ENCODE peak calls at places on chromosomes 16 and 17, in seven cellular contexts. P is HepG2, K is A549, M is GM23338, H is HCT116, V is K562, U is Panc1. Y is an unnamed sample.

GRCh38 chr17:51601622-51602261 is 341.4 kb downstream of the UTP18 start:
- DNase-seq in V (no peak), K (no peak), U (no peak), M (no peak), P (no peak), H (no peak), Y (peak)

GRCh38 chr16:15770107-15770506 is 86.7 kb downstream of the MYH11 start:
- DNase-seq in U (no peak), K (no peak), M (no peak), H (no peak), P (no peak), V (no peak), Y (no peak)

GRCh38 chr17:77449908-77450741 is 309.4 kb downstream of the SEC14L1 start:
- DNase-seq in U (no peak), K (no peak), H (no peak), V (peak), P (peak), M (peak), Y (no peak)

GRCh38 chr17:48644910-48645557 is 18.9 kb upstream of the HOXB9 start:
- DNase-seq in U (no peak), V (no peak), M (peak), K (no peak), H (no peak), P (no peak), Y (no peak)

GRCh38 chr16:57539072-57539796 is 2.9 kb upstream of the CCDC102A start:
- DNase-seq in V (no peak), P (no peak), U (no peak), M (no peak), H (no peak), K (no peak), Y (peak)

GRCh38 chr16:57632568-57632967 is 4.1 kb downstream of the ADGRG1 start:
- DNase-seq in K (no peak), V (no peak), P (no peak), U (no peak), M (no peak), H (no peak), Y (no peak)

GRCh38 chr16:84138824-84139627 is 6.0 kb downstream of the HSDL1 start:
- DNase-seq in H (peak), P (peak), V (peak), K (no peak), U (no peak), M (peak), Y (no peak)

GRCh38 chr16:89050868-89051311 is 42.8 kb upstream of the ACSF3 start:
- DNase-seq in P (no peak), U (no peak), H (no peak), K (no peak), M (no peak), V (no peak), Y (no peak)

GRCh38 chr16:55330726-55331647 is 7.0 kb downstream of the IRX6 start:
- DNase-seq in K (no peak), P (no peak), U (no peak), V (no peak), H (no peak), M (peak), Y (no peak)

GRCh38 chr16:84905965-84906460 is 86.2 kb downstream of the CRISPLD2 start:
- DNase-seq in P (no peak), M (no peak), H (no peak), U (no peak), K (no peak), V (no peak), Y (no peak)

GRCh38 chr17:6666077-6666521 is 14.5 kb downstream of the C17orf100 start:
- DNase-seq in P (peak), U (no peak), H (peak), K (peak), V (peak), M (peak), Y (peak)

GRCh38 chr17:51997723-51998122 is 160.8 kb downstream of the CA10 start:
- DNase-seq in K (no peak), P (peak), V (no peak), H (no peak), M (no peak), U (no peak), Y (no peak)

GRCh38 chr16:85441189-85441889 is 171.8 kb upstream of the GSE1 start:
- DNase-seq in K (peak), M (peak), U (no peak), H (peak), P (peak), V (peak), Y (peak)

GRCh38 chr16:2838928-2839327 is 8.8 kb downstream of the ZG16B start:
- DNase-seq in V (peak), H (no peak), U (no peak), M (peak), P (peak), K (peak), Y (peak)

GRCh38 chr17:77394540-77395295 is 253.9 kb downstream of the SEC14L1 start:
- DNase-seq in M (peak), H (peak), V (no peak), P (peak), U (no peak), K (no peak), Y (no peak)

GRCh38 chr17:40062347-40063033 is at the start of gene THRA:
- DNase-seq in U (no peak), V (peak), M (peak), P (no peak), H (no peak), K (no peak), Y (no peak)

GRCh38 chr17:83081561-83082201 is 2.3 kb downstream of the METRNL start:
- DNase-seq in H (no peak), M (no peak), U (no peak), K (no peak), P (no peak), V (no peak), Y (no peak)

GRCh38 chr16:78045865-78046581 is 23.7 kb downstream of the CLEC3A start:
- DNase-seq in K (peak), M (peak), H (no peak), V (peak), U (no peak), P (peak), Y (no peak)

GRCh38 chr17:73360961-73361761 is 49.4 kb upstream of the CDC42EP4 start:
- DNase-seq in V (no peak), H (no peak), U (no peak), K (no peak), P (no peak), M (peak), Y (no peak)

GRCh38 chr16:46620265-46621005 is 744 bp downstream of the SHCBP1 start:
- DNase-seq in V (peak), M (no peak), H (no peak), P (no peak), U (no peak), K (peak), Y (peak)

GRCh38 chr16:53434436-53435065 is at the start of gene RBL2:
- DNase-seq in H (no peak), U (no peak), P (peak), K (peak), M (peak), V (peak), Y (peak)

GRCh38 chr16:84717484-84717883 is 17.7 kb downstream of the USP10 start:
- DNase-seq in M (no peak), U (no peak), K (no peak), V (no peak), H (no peak), P (no peak), Y (no peak)

DNA sequence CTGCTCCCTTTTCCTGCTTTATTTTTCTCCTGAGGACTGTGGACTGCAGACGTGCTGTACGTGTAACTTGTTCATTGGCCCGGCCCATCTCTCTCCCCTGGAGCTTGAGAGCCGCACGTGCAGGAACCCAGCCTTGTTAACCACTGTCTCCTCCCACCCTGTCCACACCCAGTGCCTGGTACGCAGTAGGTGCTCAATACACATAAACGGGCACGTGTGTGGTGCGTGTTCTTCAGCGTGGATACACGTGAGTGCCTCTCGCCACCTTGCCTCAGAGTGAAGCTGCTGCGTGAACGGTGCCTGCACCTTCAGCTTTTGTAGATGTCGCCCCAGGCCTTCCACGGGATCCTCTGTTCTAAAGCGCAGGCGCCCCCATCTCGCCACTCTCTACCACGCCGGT is 96.3 kb upstream of the CHMP6 start:
- DNase-seq in V (no peak), H (no peak), M (no peak), K (no peak), P (no peak), U (no peak), Y (no peak)
- H3K27ac ChIP-seq in V (no peak), H (no peak), M (no peak), K (no peak), P (no peak), U (no peak), Y (no peak)

GRCh38 chr16:58656872-58657271 is 27.2 kb upstream of the CNOT1 start:
- DNase-seq in K (no peak), U (no peak), V (no peak), H (no peak), P (no peak), M (no peak), Y (no peak)

GRCh38 chr16:58654456-58655214 is 25.0 kb upstream of the CNOT1 start:
- DNase-seq in U (no peak), H (no peak), V (no peak), M (no peak), P (peak), K (no peak), Y (no peak)

GRCh38 chr16:58655215-58655596 is 25.6 kb upstream of the CNOT1 start:
- DNase-seq in K (no peak), V (no peak), M (no peak), P (peak), U (no peak), H (no peak), Y (no peak)

GRCh38 chr16:58661199-58661830 is 23.3 kb downstream of the SLC38A7 start:
- DNase-seq in H (peak), M (peak), U (peak), K (peak), V (peak), P (peak), Y (peak)

GRCh38 chr16:58658796-58659211 is 25.8 kb downstream of the SLC38A7 start:
- DNase-seq in M (no peak), U (no peak), H (no peak), K (no peak), P (no peak), V (peak), Y (peak)
- TF ChIP-seq REST in M (no peak), U (no peak), H (no peak), K (no peak), P (no peak), V (no peak), Y (no peak)

GRCh38 chr17:44889003-44889402 is 10.2 kb downstream of the EFTUD2 start:
- DNase-seq in K (no peak), M (no peak), V (no peak), H (no peak), U (no peak), P (peak), Y (no peak)

GRCh38 chr17:44887971-44888955 is 11.0 kb downstream of the EFTUD2 start:
- DNase-seq in U (no peak), V (no peak), M (no peak), K (no peak), P (no peak), H (no peak), Y (peak)

GRCh38 chr17:44894642-44895041 is 4.6 kb downstream of the EFTUD2 start:
- DNase-seq in K (no peak), P (no peak), U (no peak), H (no peak), M (no peak), V (no peak), Y (no peak)

GRCh38 chr17:44887016-44887415 is 12.2 kb downstream of the EFTUD2 start:
- DNase-seq in K (no peak), P (no peak), H (no peak), U (no peak), V (no peak), M (no peak), Y (no peak)

DNA sequence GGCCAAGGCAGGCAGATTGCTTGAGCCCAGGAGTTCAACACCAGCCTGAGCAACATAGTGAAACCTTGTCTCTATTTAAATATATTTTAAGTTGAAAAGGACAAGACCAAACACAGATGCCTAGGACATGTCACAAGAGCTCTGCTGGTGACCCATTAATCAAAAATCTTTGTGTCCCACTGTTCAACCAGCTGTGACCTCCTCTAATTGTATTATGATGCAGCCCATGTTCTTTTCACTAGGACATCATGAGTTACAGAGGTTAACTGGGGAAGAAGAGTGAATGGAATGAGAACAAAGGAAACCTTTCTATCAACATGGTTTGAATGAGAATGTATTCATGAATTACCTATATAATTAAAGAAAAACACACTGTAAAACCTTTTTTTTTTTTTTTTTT is 7.0 kb downstream of the EFTUD2 start:
- DNase-seq in V (no peak), H (no peak), M (no peak), U (no peak), P (no peak), K (no peak), Y (no peak)
- H3K27ac ChIP-seq in V (no peak), H (no peak), M (no peak), U (no peak), P (no peak), K (no peak), Y (no peak)

GRCh38 chr16:81316176-81316496 is 1.4 kb downstream of the GAN start:
- DNase-seq in V (peak), P (no peak), K (no peak), M (no peak), H (no peak), U (no peak), Y (no peak)

GRCh38 chr16:81321039-81321438 is 6.3 kb downstream of the GAN start:
- DNase-seq in M (no peak), V (no peak), P (no peak), K (no peak), H (no peak), U (no peak), Y (no peak)

GRCh38 chr16:81321537-81321936 is 6.8 kb downstream of the GAN start:
- DNase-seq in P (no peak), K (no peak), M (no peak), U (no peak), H (no peak), V (no peak), Y (no peak)

GRCh38 chr16:81318711-81319110 is 3.9 kb downstream of the GAN start:
- DNase-seq in M (peak), H (no peak), K (no peak), V (peak), U (no peak), P (no peak), Y (no peak)

DNA sequence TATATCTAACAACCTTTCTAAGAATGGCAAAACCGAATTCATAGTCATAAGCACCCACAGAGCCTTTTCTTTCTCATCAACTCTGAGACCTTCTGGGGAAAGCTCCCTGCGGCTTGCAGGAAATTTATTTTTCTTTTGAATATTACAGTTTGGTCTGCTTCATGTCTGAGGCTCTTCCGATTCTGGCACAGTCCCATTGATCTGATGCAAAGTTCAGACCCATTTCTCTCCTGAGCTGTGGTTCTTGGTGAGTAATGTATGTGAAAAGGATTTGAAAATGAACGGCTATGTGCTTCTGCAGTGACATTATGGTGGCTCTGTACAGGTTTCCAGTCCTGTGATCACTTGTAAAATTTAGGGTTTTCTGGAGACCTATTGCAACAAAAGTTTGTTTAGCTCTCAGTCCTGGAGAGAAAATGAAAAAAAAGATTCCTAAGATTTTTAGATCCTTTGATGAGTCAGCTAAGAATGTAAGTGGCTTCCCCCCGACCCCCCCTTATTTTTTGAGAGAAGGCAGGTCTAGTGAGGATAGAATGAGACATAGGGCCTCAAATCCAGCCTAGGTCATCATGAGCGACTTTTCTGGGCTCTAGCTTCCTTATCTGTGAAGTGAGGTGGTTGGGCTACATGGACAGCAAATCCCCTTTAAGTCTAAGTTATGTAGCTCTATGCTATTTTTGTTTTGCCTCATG is 4.6 kb downstream of the GAN start:
- DNase-seq in H (no peak), U (no peak), K (peak), M (no peak), P (no peak), V (peak), Y (no peak)
- TF ChIP-seq REST in H (no peak), U (no peak), K (no peak), M (no peak), P (no peak), V (no peak), Y (no peak)

DNA sequence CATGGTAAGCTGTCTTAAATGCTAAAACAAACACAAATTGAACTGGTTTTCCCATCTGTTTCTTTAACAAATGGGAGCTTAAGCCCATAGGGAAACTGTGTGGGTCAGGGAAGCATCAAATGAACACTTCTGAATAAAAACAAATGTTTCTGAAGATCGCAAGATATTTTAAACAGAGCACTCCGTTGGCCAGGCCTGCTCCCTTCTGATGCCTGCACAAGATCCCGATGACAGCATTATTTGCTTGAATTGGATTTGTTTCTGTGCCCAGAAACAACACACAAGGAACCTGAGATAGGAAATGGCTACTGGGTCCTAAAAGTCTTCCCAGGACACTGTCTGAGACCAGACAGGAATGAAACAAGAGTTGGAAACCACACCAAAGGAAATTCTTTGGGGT is 425.8 kb upstream of the ZFHX3 start:
- DNase-seq in U (no peak), H (no peak), P (no peak), V (no peak), K (no peak), M (no peak), Y (no peak)
- H3K27ac ChIP-seq in U (no peak), H (no peak), P (no peak), V (no peak), K (no peak), M (no peak), Y (no peak)

GRCh38 chr17:4934173-4934979 is 2.3 kb downstream of the GP1BA start:
- DNase-seq in M (peak), P (peak), U (no peak), H (no peak), K (no peak), V (peak), Y (peak)
- TF ChIP-seq REST in M (peak), P (no peak), U (no peak), H (no peak), K (no peak), V (no peak), Y (no peak)

GRCh38 chr16:71846443-71846842 is 667 bp downstream of the ATXN1L start:
- DNase-seq in M (peak), U (no peak), K (no peak), V (peak), H (no peak), P (no peak), Y (peak)
- H3K27ac ChIP-seq in M (peak), U (peak), K (peak), V (peak), H (peak), P (peak), Y (peak)

GRCh38 chr17:17943281-17943984 is 28.8 kb downstream of the TOM1L2 start:
- DNase-seq in M (peak), H (no peak), P (no peak), K (no peak), V (no peak), U (no peak), Y (no peak)

GRCh38 chr17:17944253-17944652 is 27.9 kb downstream of the TOM1L2 start:
- DNase-seq in K (no peak), U (no peak), P (no peak), H (no peak), V (no peak), M (no peak), Y (no peak)

GRCh38 chr17:17946104-17946503 is 26.1 kb downstream of the TOM1L2 start:
- DNase-seq in K (no peak), U (no peak), M (no peak), V (no peak), P (no peak), H (no peak), Y (peak)

GRCh38 chr17:17942846-17943245 is 29.4 kb downstream of the TOM1L2 start:
- DNase-seq in V (no peak), U (no peak), M (no peak), H (no peak), K (no peak), P (no peak), Y (no peak)

DNA sequence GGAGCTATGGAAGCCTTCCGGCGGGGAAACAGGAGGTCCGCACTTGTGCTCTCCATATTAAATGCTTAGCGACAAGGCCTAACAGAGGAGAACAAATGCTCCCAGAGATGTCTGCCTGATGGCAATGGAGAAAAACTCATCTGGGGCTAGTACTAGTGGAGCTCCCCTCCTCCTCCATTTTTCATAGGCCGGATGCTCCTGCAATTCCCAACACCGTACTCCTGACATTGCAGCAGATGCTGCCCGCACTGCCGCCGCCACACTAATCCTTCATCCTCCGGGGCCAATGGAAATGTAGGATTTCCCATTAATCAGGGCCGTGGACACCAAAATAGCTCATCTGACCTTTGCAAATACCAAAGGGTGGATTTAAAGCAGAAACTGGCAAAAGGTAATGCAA is 27.5 kb downstream of the TOM1L2 start:
- DNase-seq in H (no peak), K (no peak), U (no peak), V (no peak), P (no peak), M (no peak), Y (no peak)
- TF ChIP-seq REST in H (no peak), K (no peak), U (no peak), V (no peak), P (no peak), M (no peak), Y (no peak)

GRCh38 chr17:12673788-12674187 is 8.1 kb downstream of the MYOCD start:
- DNase-seq in V (no peak), P (no peak), M (no peak), H (no peak), K (no peak), U (no peak), Y (no peak)
- H3K27ac ChIP-seq in V (no peak), P (no peak), M (no peak), H (no peak), K (no peak), U (no peak), Y (no peak)